ENCODE peak calls at places on chromosomes 11 and 22, in seven cellular contexts. C, U, H, T, E, R and Z are unnamed samples.

GRCh38 chr22:48431536-48432315 is 1395.9 kb downstream of the BRD1 start:
- DNase-seq in C (no peak), U (no peak), H (no peak), T (no peak), E (no peak), R (no peak), Z (no peak)

GRCh38 chr22:43346521-43346929 is 3.4 kb upstream of the SCUBE1 start:
- DNase-seq in C (peak), U (peak), H (peak), T (peak), E (peak), R (peak), Z (peak)

GRCh38 chr11:22703040-22703439 is 36.6 kb downstream of the GAS2 start:
- DNase-seq in C (peak), U (no peak), H (peak), T (peak), E (peak), R (no peak), Z (no peak)

GRCh38 chr11:66081505-66081904 is 11.4 kb downstream of the PACS1 start:
- DNase-seq in C (no peak), U (peak), H (peak), T (peak), E (peak), R (no peak), Z (no peak)

GRCh38 chr11:130315354-130315970 is 745 bp upstream of the ZBTB44 start:
- DNase-seq in C (no peak), U (peak), H (no peak), T (peak), E (peak), R (peak), Z (no peak)

GRCh38 chr11:126194121-126194543 is 17.3 kb downstream of the RPUSD4 start:
- DNase-seq in C (peak), U (no peak), H (peak), T (peak), E (peak), R (no peak), Z (peak)

GRCh38 chr11:66891849-66892660 is 35.2 kb downstream of the LRFN4 start:
- DNase-seq in C (peak), U (peak), H (peak), T (peak), E (peak), R (no peak), Z (no peak)

GRCh38 chr11:2761131-2762030 is 61.6 kb upstream of the KCNQ1OT1 start:
- DNase-seq in C (no peak), U (no peak), H (no peak), T (no peak), E (no peak), R (peak), Z (no peak)

GRCh38 chr11:117792992-117793391 is 4.0 kb downstream of the DSCAML1 start:
- DNase-seq in C (no peak), U (no peak), H (no peak), T (no peak), E (no peak), R (no peak), Z (no peak)

GRCh38 chr11:61626580-61627380 is 45.9 kb upstream of the SYT7 start:
- DNase-seq in C (peak), U (no peak), H (no peak), T (no peak), E (peak), R (peak), Z (no peak)

GRCh38 chr11:17384002-17384511 is 4.4 kb downstream of the KCNJ11 start:
- DNase-seq in C (peak), U (peak), H (peak), T (peak), E (peak), R (peak), Z (no peak)

GRCh38 chr11:110091995-110092576 is 1.1 kb upstream of the ZC3H12C start:
- DNase-seq in C (peak), U (no peak), H (peak), T (no peak), E (peak), R (no peak), Z (no peak)

GRCh38 chr11:8067929-8068575 is 13.0 kb upstream of the TUB start:
- DNase-seq in C (no peak), U (no peak), H (no peak), T (no peak), E (no peak), R (no peak), Z (no peak)

GRCh38 chr11:37973926-37974325 is 1375.9 kb upstream of the RAG2 start:
- DNase-seq in C (no peak), U (no peak), H (peak), T (no peak), E (peak), R (no peak), Z (no peak)

GRCh38 chr11:107598225-107599139 is 7.5 kb downstream of the ELMOD1 start:
- DNase-seq in C (no peak), U (peak), H (peak), T (peak), E (peak), R (no peak), Z (no peak)

GRCh38 chr22:42170946-42171345 is 40.3 kb upstream of the CYP2D6 start:
- DNase-seq in C (no peak), U (no peak), H (no peak), T (no peak), E (peak), R (no peak), Z (no peak)

GRCh38 chr11:93972790-93973189 is 48.4 kb upstream of the HEPHL1 start:
- DNase-seq in C (no peak), U (no peak), H (no peak), T (no peak), E (no peak), R (no peak), Z (no peak)

GRCh38 chr11:8717876-8718753 is 35.5 kb downstream of the RPL27A start:
- DNase-seq in C (peak), U (peak), H (peak), T (no peak), E (peak), R (no peak), Z (no peak)

GRCh38 chr11:20493340-20493739 is 105.8 kb downstream of the PRMT3 start:
- DNase-seq in C (no peak), U (no peak), H (no peak), T (no peak), E (no peak), R (no peak), Z (no peak)

GRCh38 chr11:17979770-17980371 is 33.0 kb downstream of the SERGEF start:
- DNase-seq in C (peak), U (no peak), H (peak), T (peak), E (peak), R (peak), Z (peak)

GRCh38 chr11:126188332-126189108 is 22.9 kb downstream of the RPUSD4 start:
- DNase-seq in C (no peak), U (peak), H (no peak), T (no peak), E (no peak), R (no peak), Z (no peak)

GRCh38 chr22:30047364-30047738 is 32.9 kb upstream of the HORMAD2 start:
- DNase-seq in C (peak), U (no peak), H (no peak), T (peak), E (no peak), R (no peak), Z (no peak)

GRCh38 chr11:133619973-133620372 is 87.7 kb upstream of the OPCML start:
- DNase-seq in C (no peak), U (no peak), H (no peak), T (no peak), E (peak), R (no peak), Z (no peak)

GRCh38 chr11:122600290-122600689 is 55.2 kb upstream of the UBASH3B start:
- DNase-seq in C (no peak), U (no peak), H (no peak), T (no peak), E (no peak), R (no peak), Z (no peak)

GRCh38 chr11:97336064-97336463 is 946.3 kb downstream of the JRKL start:
- DNase-seq in C (no peak), U (no peak), H (no peak), T (no peak), E (no peak), R (no peak), Z (no peak)

GRCh38 chr11:103652013-103652412 is 384.4 kb upstream of the DDI1 start:
- DNase-seq in C (peak), U (no peak), H (peak), T (no peak), E (no peak), R (no peak), Z (no peak)

GRCh38 chr22:23895599-23896144 is 1.5 kb downstream of the MIF start:
- DNase-seq in C (no peak), U (no peak), H (no peak), T (no peak), E (no peak), R (no peak), Z (no peak)
- TF ChIP-seq CTCF in C (no peak), U (no peak), H (no peak), T (peak), E (no peak), R (no peak), Z (no peak)

GRCh38 chr11:5307256-5308019 is 5.7 kb upstream of the OR51B4 start:
- DNase-seq in C (peak), U (no peak), H (peak), T (no peak), E (no peak), R (no peak), Z (no peak)

DNA sequence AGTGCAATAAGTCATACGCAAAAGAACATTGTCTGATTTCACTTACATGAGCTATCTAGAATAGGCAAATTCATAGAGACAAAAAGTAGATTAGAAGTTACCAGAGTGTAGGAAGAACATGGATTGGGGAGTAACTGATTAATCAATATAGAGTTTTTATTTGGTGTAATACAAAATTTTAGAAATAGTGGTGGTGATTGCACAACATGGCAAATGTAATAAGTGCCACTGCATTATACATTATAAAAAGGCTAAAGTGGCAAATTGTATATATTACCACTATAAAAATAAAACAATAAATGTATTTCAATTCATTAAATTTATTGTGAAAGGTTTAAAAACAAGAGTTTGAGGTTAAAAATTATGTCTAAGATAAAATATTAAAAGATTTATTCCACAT is 8.7 kb upstream of the OR51B4 start:
- DNase-seq in C (no peak), U (no peak), H (no peak), T (no peak), E (no peak), R (no peak), Z (no peak)
- TF ChIP-seq CTCF in C (no peak), U (no peak), H (no peak), T (no peak), E (no peak), R (no peak), Z (no peak)

DNA sequence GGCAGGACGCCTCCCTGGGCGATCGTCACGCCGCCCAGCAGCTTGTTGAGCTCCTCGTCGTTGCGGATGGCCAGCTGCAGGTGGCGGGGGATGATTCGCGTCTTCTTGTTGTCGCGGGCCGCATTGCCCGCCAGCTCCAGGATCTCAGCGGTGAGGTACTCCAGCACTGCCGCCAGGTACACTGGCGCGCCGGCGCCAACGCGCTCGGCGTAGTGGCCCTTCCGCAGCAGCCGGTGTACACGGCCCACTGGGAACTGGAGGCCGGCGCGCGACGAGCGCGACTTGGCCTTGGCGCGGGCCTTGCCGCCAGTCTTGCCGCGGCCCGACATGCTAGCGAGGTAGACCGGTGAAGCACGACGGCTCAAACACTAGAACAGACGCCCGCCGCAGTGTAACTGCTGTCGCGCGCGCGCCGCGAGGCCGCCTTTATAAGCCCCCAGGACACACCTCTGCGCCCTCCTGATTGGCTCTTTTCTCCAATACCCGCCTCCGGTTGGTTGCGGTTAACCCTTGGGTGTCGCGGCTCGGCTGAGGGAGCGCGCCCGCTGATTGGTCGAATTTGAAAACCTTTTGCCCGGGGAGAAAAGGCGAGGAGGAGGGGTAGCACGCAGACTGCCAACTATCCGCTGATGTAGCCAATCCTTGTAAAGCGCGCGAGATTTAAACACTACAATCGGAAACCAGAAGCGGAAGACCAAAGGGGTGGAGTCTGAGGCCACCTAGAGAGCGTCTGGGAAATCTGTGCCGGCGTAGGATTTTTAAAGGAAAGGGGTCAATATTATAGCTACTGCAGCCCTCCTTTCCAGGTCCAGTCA is 6.4 kb downstream of the DPAGT1 start:
- DNase-seq in C (peak), U (peak), H (peak), T (peak), E (peak), R (peak), Z (peak)
- TF ChIP-seq CTCF in C (no peak), U (no peak), H (no peak), T (no peak), E (no peak), R (no peak), Z (peak)

GRCh38 chr11:396511-396947 is 2.5 kb downstream of the PKP3 start:
- DNase-seq in C (peak), U (no peak), H (peak), T (peak), E (peak), R (no peak), Z (no peak)
- TF ChIP-seq CTCF in C (peak), U (peak), H (peak), T (peak), E (peak), R (no peak), Z (peak)

DNA sequence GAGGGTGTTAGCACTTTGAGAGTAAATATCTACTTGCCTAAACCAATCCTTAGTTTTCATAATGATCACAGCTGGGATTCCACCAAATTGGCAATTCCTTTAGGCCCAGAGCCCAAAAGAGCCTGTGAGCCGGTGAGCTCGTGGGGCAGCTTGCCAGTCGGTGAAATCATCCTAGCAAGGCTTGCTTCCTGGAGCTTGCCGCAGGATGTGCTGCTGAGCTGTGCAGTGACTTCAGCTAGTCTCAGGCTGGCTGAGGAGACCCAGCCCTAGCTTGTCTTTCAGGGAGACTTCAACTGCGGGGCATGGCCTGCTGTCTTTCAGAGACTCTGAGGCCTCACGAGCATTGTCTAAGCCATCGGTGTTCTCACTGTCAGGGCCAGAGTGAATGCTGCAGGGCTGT is 73.6 kb upstream of the SUSD2 start:
- DNase-seq in C (peak), U (no peak), H (peak), T (no peak), E (peak), R (no peak), Z (no peak)
- TF ChIP-seq CTCF in C (peak), U (no peak), H (peak), T (no peak), E (peak), R (no peak), Z (no peak)

GRCh38 chr22:44669725-44670027 is 32.3 kb upstream of the PRR5 start:
- DNase-seq in C (no peak), U (no peak), H (peak), T (peak), E (peak), R (no peak), Z (no peak)
- TF ChIP-seq CTCF in C (peak), U (peak), H (peak), T (peak), E (peak), R (peak), Z (peak)

GRCh38 chr11:111571829-111572501 is 30.3 kb upstream of the SIK2 start:
- DNase-seq in C (peak), U (no peak), H (peak), T (no peak), E (no peak), R (no peak), Z (no peak)

GRCh38 chr11:111570796-111571195 is 30.3 kb downstream of the LAYN start:
- DNase-seq in C (no peak), U (no peak), H (peak), T (no peak), E (no peak), R (no peak), Z (no peak)

GRCh38 chr11:111566324-111566723 is 25.8 kb downstream of the LAYN start:
- DNase-seq in C (no peak), U (no peak), H (no peak), T (no peak), E (no peak), R (no peak), Z (no peak)

GRCh38 chr11:111565111-111565720 is 24.7 kb downstream of the LAYN start:
- DNase-seq in C (peak), U (no peak), H (peak), T (peak), E (peak), R (peak), Z (peak)

GRCh38 chr11:111569476-111569875 is 29.0 kb downstream of the LAYN start:
- DNase-seq in C (no peak), U (no peak), H (no peak), T (no peak), E (no peak), R (no peak), Z (no peak)
- TF ChIP-seq CTCF in C (no peak), U (no peak), H (no peak), T (no peak), E (no peak), R (no peak), Z (no peak)

GRCh38 chr11:73759520-73760065 is 1.3 kb downstream of the RAB6A start:
- DNase-seq in C (peak), U (no peak), H (peak), T (peak), E (no peak), R (no peak), Z (no peak)
- TF ChIP-seq CTCF in C (peak), U (no peak), H (no peak), T (no peak), E (no peak), R (peak), Z (no peak)